ENCODE peak calls at places on chromosome 1, in seven cellular contexts. One of them, this sample, is unnamed.

GRCh38 chr1:201266774-201267173 is 16.5 kb upstream of the PKP1 start:
- DNase-seq in activated T-cell treated with anti-CD3 and anti-CD28 coated beads, Interleukin-2, amount 50 U/mL, for 72 hours: no peak
- DNase-seq in brain microvascular endothelial cell: peak
- DNase-seq in NCI-H187: no peak
- DNase-seq in germinal center: no peak
- DNase-seq in naive thymus-derived CD4-positive, alpha-beta T cell: no peak
- DNase-seq in MM.1S: no peak
- DNase-seq in this sample: peak

GRCh38 chr1:90768098-90768497 is 51.0 kb upstream of the BARHL2 start:
- DNase-seq in activated T-cell treated with anti-CD3 and anti-CD28 coated beads, Interleukin-2, amount 50 U/mL, for 72 hours: no peak
- DNase-seq in naive thymus-derived CD4-positive, alpha-beta T cell: no peak
- DNase-seq in NCI-H187: no peak
- DNase-seq in MM.1S: no peak
- DNase-seq in germinal center: no peak
- DNase-seq in brain microvascular endothelial cell: no peak
- DNase-seq in this sample: no peak

GRCh38 chr1:1153874-1154273 is 19.8 kb upstream of the TTLL10 start:
- DNase-seq in naive thymus-derived CD4-positive, alpha-beta T cell: no peak
- DNase-seq in NCI-H187: no peak
- DNase-seq in activated T-cell treated with anti-CD3 and anti-CD28 coated beads, Interleukin-2, amount 50 U/mL, for 72 hours: no peak
- DNase-seq in MM.1S: no peak
- DNase-seq in brain microvascular endothelial cell: no peak
- DNase-seq in germinal center: no peak
- DNase-seq in this sample: no peak

GRCh38 chr1:241310451-241310850 is 46.6 kb downstream of the RGS7 start:
- DNase-seq in brain microvascular endothelial cell: no peak
- DNase-seq in MM.1S: no peak
- DNase-seq in naive thymus-derived CD4-positive, alpha-beta T cell: no peak
- DNase-seq in activated T-cell treated with anti-CD3 and anti-CD28 coated beads, Interleukin-2, amount 50 U/mL, for 72 hours: no peak
- DNase-seq in germinal center: no peak
- DNase-seq in NCI-H187: no peak
- DNase-seq in this sample: no peak

GRCh38 chr1:9228589-9228988 is 6.0 kb upstream of the H6PD start:
- DNase-seq in naive thymus-derived CD4-positive, alpha-beta T cell: no peak
- DNase-seq in MM.1S: no peak
- DNase-seq in germinal center: no peak
- DNase-seq in brain microvascular endothelial cell: no peak
- DNase-seq in NCI-H187: no peak
- DNase-seq in activated T-cell treated with anti-CD3 and anti-CD28 coated beads, Interleukin-2, amount 50 U/mL, for 72 hours: no peak
- DNase-seq in this sample: no peak

GRCh38 chr1:47180603-47181094 is 9.2 kb downstream of the PDZK1IP1 start:
- DNase-seq in MM.1S: no peak
- DNase-seq in NCI-H187: no peak
- DNase-seq in germinal center: no peak
- DNase-seq in activated T-cell treated with anti-CD3 and anti-CD28 coated beads, Interleukin-2, amount 50 U/mL, for 72 hours: no peak
- DNase-seq in brain microvascular endothelial cell: no peak
- DNase-seq in naive thymus-derived CD4-positive, alpha-beta T cell: no peak
- DNase-seq in this sample: no peak

GRCh38 chr1:162159515-162159914 is 90.0 kb downstream of the NOS1AP start:
- DNase-seq in naive thymus-derived CD4-positive, alpha-beta T cell: no peak
- DNase-seq in NCI-H187: peak
- DNase-seq in brain microvascular endothelial cell: no peak
- DNase-seq in activated T-cell treated with anti-CD3 and anti-CD28 coated beads, Interleukin-2, amount 50 U/mL, for 72 hours: no peak
- DNase-seq in germinal center: no peak
- DNase-seq in MM.1S: no peak
- DNase-seq in this sample: no peak

GRCh38 chr1:24572301-24572700 is 16.4 kb downstream of the NCMAP start:
- DNase-seq in NCI-H187: no peak
- DNase-seq in brain microvascular endothelial cell: no peak
- DNase-seq in MM.1S: no peak
- DNase-seq in naive thymus-derived CD4-positive, alpha-beta T cell: no peak
- DNase-seq in activated T-cell treated with anti-CD3 and anti-CD28 coated beads, Interleukin-2, amount 50 U/mL, for 72 hours: no peak
- DNase-seq in germinal center: no peak
- DNase-seq in this sample: no peak

GRCh38 chr1:235933017-235933416 is 66.3 kb upstream of the LYST start:
- DNase-seq in germinal center: no peak
- DNase-seq in naive thymus-derived CD4-positive, alpha-beta T cell: no peak
- DNase-seq in MM.1S: no peak
- DNase-seq in activated T-cell treated with anti-CD3 and anti-CD28 coated beads, Interleukin-2, amount 50 U/mL, for 72 hours: no peak
- DNase-seq in NCI-H187: no peak
- DNase-seq in brain microvascular endothelial cell: no peak
- DNase-seq in this sample: peak

GRCh38 chr1:209534496-209535250 is 48.8 kb upstream of the CAMK1G start:
- DNase-seq in MM.1S: no peak
- DNase-seq in NCI-H187: no peak
- DNase-seq in activated T-cell treated with anti-CD3 and anti-CD28 coated beads, Interleukin-2, amount 50 U/mL, for 72 hours: no peak
- DNase-seq in germinal center: no peak
- DNase-seq in naive thymus-derived CD4-positive, alpha-beta T cell: no peak
- DNase-seq in brain microvascular endothelial cell: no peak
- DNase-seq in this sample: no peak

GRCh38 chr1:51170342-51170741 is 65.7 kb upstream of the RNF11 start:
- DNase-seq in MM.1S: no peak
- DNase-seq in NCI-H187: no peak
- DNase-seq in brain microvascular endothelial cell: peak
- DNase-seq in naive thymus-derived CD4-positive, alpha-beta T cell: no peak
- DNase-seq in germinal center: no peak
- DNase-seq in activated T-cell treated with anti-CD3 and anti-CD28 coated beads, Interleukin-2, amount 50 U/mL, for 72 hours: no peak
- DNase-seq in this sample: no peak

GRCh38 chr1:1318131-1318652 is 6.3 kb downstream of the INTS11 start:
- DNase-seq in brain microvascular endothelial cell: peak
- DNase-seq in activated T-cell treated with anti-CD3 and anti-CD28 coated beads, Interleukin-2, amount 50 U/mL, for 72 hours: no peak
- DNase-seq in naive thymus-derived CD4-positive, alpha-beta T cell: no peak
- DNase-seq in NCI-H187: no peak
- DNase-seq in germinal center: no peak
- DNase-seq in MM.1S: no peak
- DNase-seq in this sample: peak

GRCh38 chr1:32500387-32501209 is 35.7 kb downstream of the ZBTB8B start:
- DNase-seq in germinal center: peak
- DNase-seq in activated T-cell treated with anti-CD3 and anti-CD28 coated beads, Interleukin-2, amount 50 U/mL, for 72 hours: peak
- DNase-seq in brain microvascular endothelial cell: no peak
- DNase-seq in MM.1S: peak
- DNase-seq in naive thymus-derived CD4-positive, alpha-beta T cell: no peak
- DNase-seq in NCI-H187: peak
- DNase-seq in this sample: peak

GRCh38 chr1:154975409-154976205 is 1.1 kb downstream of the CKS1B start:
- DNase-seq in NCI-H187: no peak
- DNase-seq in germinal center: peak
- DNase-seq in naive thymus-derived CD4-positive, alpha-beta T cell: no peak
- DNase-seq in activated T-cell treated with anti-CD3 and anti-CD28 coated beads, Interleukin-2, amount 50 U/mL, for 72 hours: peak
- DNase-seq in MM.1S: peak
- DNase-seq in brain microvascular endothelial cell: peak
- DNase-seq in this sample: peak

GRCh38 chr1:7230121-7230895 is 445.1 kb downstream of the CAMTA1 start:
- DNase-seq in germinal center: no peak
- DNase-seq in NCI-H187: no peak
- DNase-seq in activated T-cell treated with anti-CD3 and anti-CD28 coated beads, Interleukin-2, amount 50 U/mL, for 72 hours: no peak
- DNase-seq in naive thymus-derived CD4-positive, alpha-beta T cell: no peak
- DNase-seq in brain microvascular endothelial cell: no peak
- DNase-seq in MM.1S: no peak
- DNase-seq in this sample: no peak

GRCh38 chr1:37606481-37607263 is 10.9 kb upstream of the GNL2 start:
- DNase-seq in germinal center: no peak
- DNase-seq in MM.1S: no peak
- DNase-seq in brain microvascular endothelial cell: no peak
- DNase-seq in naive thymus-derived CD4-positive, alpha-beta T cell: no peak
- DNase-seq in activated T-cell treated with anti-CD3 and anti-CD28 coated beads, Interleukin-2, amount 50 U/mL, for 72 hours: no peak
- DNase-seq in NCI-H187: no peak
- DNase-seq in this sample: peak

GRCh38 chr1:12067900-12068821 is 5.1 kb downstream of the TNFRSF8 start:
- DNase-seq in MM.1S: no peak
- DNase-seq in activated T-cell treated with anti-CD3 and anti-CD28 coated beads, Interleukin-2, amount 50 U/mL, for 72 hours: peak
- DNase-seq in germinal center: no peak
- DNase-seq in NCI-H187: no peak
- DNase-seq in naive thymus-derived CD4-positive, alpha-beta T cell: no peak
- DNase-seq in brain microvascular endothelial cell: peak
- DNase-seq in this sample: peak